ENCODE peak calls at places on chromosomes 13 and 19, in seven cellular contexts. W is NCI-H1694; A is stimulated activated CD8-positive, alpha-beta memory T cell treated with anti-CD3 and anti-CD28 coated beads, Interleukin-7, amount 100 ng/mL, for 1 hour; N is endothelial cell; M is NCI-H345; S is T-cell; R is ascending aorta. H is an unnamed sample.

GRCh38 chr13:108915634-108916497 is 286.5 kb downstream of the MYO16 start:
- DNase-seq in W (no peak), A (peak), N (no peak), M (peak), S (no peak), R (peak), H (peak)

GRCh38 chr19:7535035-7535992 is at the start of gene PNPLA6:
- DNase-seq in W (peak), A (peak), N (peak), M (peak), S (peak), R (peak), H (peak)

GRCh38 chr13:50410921-50411712 is 395.9 kb downstream of the KCNRG start:
- DNase-seq in W (no peak), A (no peak), N (no peak), M (no peak), S (no peak), R (peak), H (no peak)

GRCh38 chr19:39425744-39426143 is 10.0 kb downstream of the RPS16 start:
- DNase-seq in W (no peak), A (no peak), N (no peak), M (no peak), S (no peak), R (no peak), H (no peak)

GRCh38 chr13:52070929-52071523 is 46.5 kb downstream of the UTP14C start:
- DNase-seq in W (no peak), A (no peak), N (no peak), M (no peak), S (no peak), R (no peak), H (no peak)

GRCh38 chr19:14519245-14519859 is 1.2 kb upstream of the DNAJB1 start:
- DNase-seq in W (no peak), A (no peak), N (no peak), M (no peak), S (no peak), R (no peak), H (no peak)

GRCh38 chr19:6108721-6109633 is 1.3 kb downstream of the RFX2 start:
- DNase-seq in W (no peak), A (no peak), N (peak), M (peak), S (peak), R (peak), H (peak)

GRCh38 chr19:45765365-45766292 is 3.4 kb downstream of the SIX5 start:
- DNase-seq in W (no peak), A (no peak), N (no peak), M (no peak), S (no peak), R (no peak), H (no peak)

GRCh38 chr13:28282451-28282850 is 144.1 kb downstream of the PAN3 start:
- DNase-seq in W (no peak), A (no peak), N (no peak), M (no peak), S (no peak), R (no peak), H (no peak)

GRCh38 chr19:2127758-2128157 is 23.6 kb downstream of the AP3D1 start:
- DNase-seq in W (no peak), A (no peak), N (no peak), M (peak), S (no peak), R (no peak), H (peak)

GRCh38 chr19:58356236-58356970 is 3.1 kb upstream of the A1BG start:
- DNase-seq in W (no peak), A (no peak), N (no peak), M (no peak), S (peak), R (no peak), H (peak)

GRCh38 chr19:41753936-41754529 is 1.3 kb upstream of the CEACAM6 start:
- DNase-seq in W (peak), A (peak), N (peak), M (peak), S (peak), R (no peak), H (no peak)

GRCh38 chr19:53989600-53990533 is 1.6 kb upstream of the CACNG6 start:
- DNase-seq in W (no peak), A (no peak), N (no peak), M (no peak), S (no peak), R (no peak), H (no peak)

GRCh38 chr13:40069173-40070044 is 413.9 kb downstream of the COG6 start:
- DNase-seq in W (peak), A (peak), N (peak), M (peak), S (peak), R (peak), H (peak)